ENCODE peak calls at places on chromosomes 3 and 15, in eight cellular contexts. Q, J, L, I, M, A, K and D are unnamed samples.

GRCh38 chr3:37673391-37673790 is 188.3 kb upstream of the CTDSPL start:
- DNase-seq in A (no peak), L (no peak), I (no peak), M (no peak), J (no peak), Q (no peak), K (no peak), D (no peak)

GRCh38 chr3:185365281-185366211 is 2.6 kb downstream of the MAP3K13 start:
- DNase-seq in L (peak), J (no peak), I (no peak), A (no peak), Q (no peak), K (peak), M (no peak), D (no peak)

GRCh38 chr15:40010681-40011080 is 28.3 kb downstream of the SRP14 start:
- DNase-seq in J (peak), K (no peak), I (no peak), Q (no peak), M (peak), A (peak), L (no peak), D (no peak)

GRCh38 chr15:63595066-63595465 is 2.1 kb upstream of the FBXL22 start:
- DNase-seq in M (no peak), A (no peak), Q (no peak), J (no peak), I (no peak), K (no peak), L (no peak), D (no peak)

GRCh38 chr15:29567336-29567735 is 254.9 kb downstream of the TJP1 start:
- DNase-seq in M (no peak), K (no peak), L (no peak), A (no peak), J (no peak), Q (no peak), I (no peak), D (no peak)

GRCh38 chr3:50238549-50239026 is 2.6 kb downstream of the GNAI2 start:
- DNase-seq in L (peak), M (peak), J (no peak), K (no peak), I (no peak), Q (peak), A (peak), D (peak)

GRCh38 chr3:14532691-14533456 is 7.3 kb downstream of the GRIP2 start:
- DNase-seq in K (no peak), Q (no peak), J (no peak), A (no peak), L (no peak), M (no peak), I (no peak), D (no peak)

GRCh38 chr3:157452097-157452496 is 15.4 kb downstream of the PTX3 start:
- DNase-seq in L (no peak), K (no peak), Q (no peak), I (no peak), A (no peak), J (no peak), M (no peak), D (no peak)

GRCh38 chr3:52352566-52352965 is 36.4 kb downstream of the DNAH1 start:
- DNase-seq in M (no peak), L (no peak), I (no peak), J (no peak), A (no peak), K (no peak), Q (no peak), D (no peak)

GRCh38 chr15:67303490-67304363 is 49.1 kb downstream of the IQCH start:
- DNase-seq in I (peak), J (no peak), L (peak), A (no peak), Q (no peak), M (no peak), K (peak), D (no peak)

GRCh38 chr3:186099178-186099577 is 9.7 kb downstream of the ETV5 start:
- DNase-seq in I (peak), A (peak), K (no peak), L (no peak), Q (no peak), M (peak), J (peak), D (no peak)